ENCODE peak calls at places on chromosome 2, in five cellular contexts. One of them, this sample, is unnamed.

GRCh38 chr2:181456660-181457120 is 496 bp upstream of the ITGA4 start:
- DNase-seq in K562: no peak
- DNase-seq in HepG2: no peak
- DNase-seq in GM12878: peak
- DNase-seq in A673: peak
- DNase-seq in this sample: no peak

GRCh38 chr2:72081450-72081849 is 66.2 kb downstream of the CYP26B1 start:
- DNase-seq in A673: no peak
- DNase-seq in K562: no peak
- DNase-seq in HepG2: no peak
- DNase-seq in GM12878: no peak
- DNase-seq in this sample: no peak

GRCh38 chr2:139259422-139260051 is 479.3 kb upstream of the NXPH2 start:
- DNase-seq in A673: no peak
- DNase-seq in GM12878: no peak
- DNase-seq in HepG2: peak
- DNase-seq in K562: no peak
- DNase-seq in this sample: no peak

GRCh38 chr2:96150007-96150406 is 4.8 kb upstream of the DUSP2 start:
- DNase-seq in GM12878: no peak
- DNase-seq in HepG2: no peak
- DNase-seq in A673: no peak
- DNase-seq in K562: no peak
- DNase-seq in this sample: no peak

GRCh38 chr2:37635359-37636208 is 35.9 kb downstream of the CDC42EP3 start:
- DNase-seq in HepG2: no peak
- DNase-seq in GM12878: peak
- DNase-seq in K562: no peak
- DNase-seq in A673: no peak
- DNase-seq in this sample: no peak

GRCh38 chr2:128605931-128606330 is 287.3 kb upstream of the HS6ST1 start:
- DNase-seq in A673: no peak
- DNase-seq in HepG2: no peak
- DNase-seq in K562: no peak
- DNase-seq in GM12878: no peak
- DNase-seq in this sample: no peak

GRCh38 chr2:66839551-66840320 is 404.8 kb downstream of the MEIS1 start:
- DNase-seq in HepG2: no peak
- DNase-seq in K562: no peak
- DNase-seq in A673: no peak
- DNase-seq in GM12878: no peak
- DNase-seq in this sample: peak

GRCh38 chr2:202161106-202161836 is 77.1 kb downstream of the SUMO1 start:
- DNase-seq in K562: no peak
- DNase-seq in HepG2: no peak
- DNase-seq in GM12878: no peak
- DNase-seq in A673: no peak
- DNase-seq in this sample: no peak

GRCh38 chr2:203934006-203934632 is 2.4 kb upstream of the ICOS start:
- DNase-seq in GM12878: no peak
- DNase-seq in HepG2: no peak
- DNase-seq in K562: no peak
- DNase-seq in A673: no peak
- DNase-seq in this sample: no peak

GRCh38 chr2:238948765-238949641 is 101.1 kb downstream of the TWIST2 start:
- DNase-seq in K562: no peak
- DNase-seq in A673: no peak
- DNase-seq in GM12878: no peak
- DNase-seq in HepG2: no peak
- DNase-seq in this sample: no peak

GRCh38 chr2:86790134-86790827 is 432 bp downstream of the CD8A start:
- DNase-seq in A673: no peak
- DNase-seq in HepG2: no peak
- DNase-seq in GM12878: no peak
- DNase-seq in K562: no peak
- DNase-seq in this sample: no peak

GRCh38 chr2:177799531-177799930 is 273.0 kb downstream of the PDE11A start:
- DNase-seq in K562: peak
- DNase-seq in A673: peak
- DNase-seq in GM12878: no peak
- DNase-seq in HepG2: peak
- DNase-seq in this sample: no peak

GRCh38 chr2:9832586-9832985 is 10.7 kb upstream of the TAF1B start:
- DNase-seq in A673: no peak
- DNase-seq in GM12878: no peak
- DNase-seq in K562: no peak
- DNase-seq in HepG2: no peak
- DNase-seq in this sample: peak

GRCh38 chr2:173963817-173964564 is 1.2 kb downstream of the SP3 start:
- DNase-seq in A673: peak
- DNase-seq in HepG2: peak
- DNase-seq in GM12878: peak
- DNase-seq in K562: peak
- DNase-seq in this sample: peak

GRCh38 chr2:200452377-200452776 is 57.5 kb downstream of the KCTD18 start:
- DNase-seq in GM12878: no peak
- DNase-seq in A673: no peak
- DNase-seq in HepG2: no peak
- DNase-seq in K562: no peak
- DNase-seq in this sample: no peak

GRCh38 chr2:144322379-144322778 is 197.5 kb downstream of the ZEB2 start:
- DNase-seq in HepG2: no peak
- DNase-seq in K562: no peak
- DNase-seq in A673: no peak
- DNase-seq in GM12878: no peak
- DNase-seq in this sample: no peak

GRCh38 chr2:162582357-162582798 is 238.4 kb downstream of the GCA start:
- DNase-seq in GM12878: no peak
- DNase-seq in K562: no peak
- DNase-seq in A673: no peak
- DNase-seq in HepG2: peak
- DNase-seq in this sample: peak

GRCh38 chr2:226270279-226270678 is 529.3 kb downstream of the IRS1 start:
- DNase-seq in A673: no peak
- DNase-seq in GM12878: no peak
- DNase-seq in HepG2: no peak
- DNase-seq in K562: no peak
- DNase-seq in this sample: no peak

GRCh38 chr2:74632209-74632938 is 15.8 kb downstream of the M1AP start:
- DNase-seq in A673: peak
- DNase-seq in HepG2: no peak
- DNase-seq in K562: no peak
- DNase-seq in GM12878: no peak
- DNase-seq in this sample: no peak

GRCh38 chr2:226791056-226791486 is 8.5 kb downstream of the IRS1 start:
- DNase-seq in A673: peak
- DNase-seq in HepG2: no peak
- DNase-seq in GM12878: peak
- DNase-seq in K562: no peak
- DNase-seq in this sample: no peak

GRCh38 chr2:57373530-57373929 is 673.1 kb upstream of the VRK2 start:
- DNase-seq in A673: peak
- DNase-seq in HepG2: no peak
- DNase-seq in GM12878: no peak
- DNase-seq in K562: no peak
- DNase-seq in this sample: peak

GRCh38 chr2:101251844-101252407 is 760 bp upstream of the CNOT11 start:
- DNase-seq in K562: no peak
- DNase-seq in HepG2: peak
- DNase-seq in A673: peak
- DNase-seq in GM12878: no peak
- DNase-seq in this sample: peak

GRCh38 chr2:57954020-57954419 is 92.6 kb upstream of the VRK2 start:
- DNase-seq in GM12878: no peak
- DNase-seq in A673: no peak
- DNase-seq in K562: no peak
- DNase-seq in HepG2: no peak
- DNase-seq in this sample: no peak

GRCh38 chr2:117555965-117556364 is 258.5 kb upstream of the DDX18 start:
- DNase-seq in GM12878: no peak
- DNase-seq in A673: no peak
- DNase-seq in K562: no peak
- DNase-seq in HepG2: no peak
- DNase-seq in this sample: no peak

GRCh38 chr2:203685081-203685621 is 21.3 kb upstream of the CD28 start:
- DNase-seq in A673: no peak
- DNase-seq in K562: no peak
- DNase-seq in HepG2: no peak
- DNase-seq in GM12878: no peak
- DNase-seq in this sample: no peak

GRCh38 chr2:196601430-196602306 is 37.8 kb upstream of the CCDC150 start:
- DNase-seq in K562: peak
- DNase-seq in HepG2: no peak
- DNase-seq in GM12878: no peak
- DNase-seq in A673: no peak
- DNase-seq in this sample: peak

GRCh38 chr2:127416486-127417001 is 1.7 kb upstream of the PROC start:
- DNase-seq in K562: no peak
- DNase-seq in HepG2: no peak
- DNase-seq in A673: no peak
- DNase-seq in GM12878: no peak
- DNase-seq in this sample: no peak

GRCh38 chr2:160292225-160292624 is 92.2 kb upstream of the ITGB6 start:
- DNase-seq in A673: peak
- DNase-seq in K562: no peak
- DNase-seq in HepG2: peak
- DNase-seq in GM12878: no peak
- DNase-seq in this sample: no peak
- TF ChIP-seq CTCF in A673: peak
- TF ChIP-seq CTCF in K562: no peak
- TF ChIP-seq CTCF in HepG2: no peak
- TF ChIP-seq CTCF in GM12878: no peak
- TF ChIP-seq CTCF in this sample: no peak

GRCh38 chr2:225041871-225042799 is at the start of gene DOCK10:
- DNase-seq in HepG2: no peak
- DNase-seq in A673: peak
- DNase-seq in K562: no peak
- DNase-seq in GM12878: no peak
- DNase-seq in this sample: no peak
- TF ChIP-seq EZH2 in HepG2: no peak
- TF ChIP-seq EZH2 in A673: no peak
- TF ChIP-seq EZH2 in K562: no peak
- TF ChIP-seq EZH2 in GM12878: no peak
- TF ChIP-seq EZH2 in this sample: peak

GRCh38 chr2:188979730-188980123 is 5.6 kb downstream of the COL3A1 start:
- DNase-seq in A673: no peak
- DNase-seq in GM12878: no peak
- DNase-seq in K562: no peak
- DNase-seq in HepG2: no peak
- DNase-seq in this sample: no peak
- H3K4me3 ChIP-seq in A673: no peak
- H3K4me3 ChIP-seq in GM12878: no peak
- H3K4me3 ChIP-seq in K562: no peak
- H3K4me3 ChIP-seq in HepG2: no peak
- H3K4me3 ChIP-seq in this sample: no peak

GRCh38 chr2:191231995-191232394 is 13.2 kb upstream of the MYO1B start:
- DNase-seq in K562: no peak
- DNase-seq in A673: peak
- DNase-seq in GM12878: no peak
- DNase-seq in HepG2: no peak
- DNase-seq in this sample: no peak
- TF ChIP-seq CTCF in K562: no peak
- TF ChIP-seq CTCF in A673: peak
- TF ChIP-seq CTCF in GM12878: peak
- TF ChIP-seq CTCF in HepG2: peak
- TF ChIP-seq CTCF in this sample: peak

GRCh38 chr2:20650880-20651730 is at the start of gene HS1BP3:
- DNase-seq in HepG2: peak
- DNase-seq in A673: peak
- DNase-seq in GM12878: peak
- DNase-seq in K562: peak
- DNase-seq in this sample: peak

GRCh38 chr2:20652673-20653575 is 2.0 kb upstream of the HS1BP3 start:
- DNase-seq in A673: no peak
- DNase-seq in GM12878: no peak
- DNase-seq in K562: no peak
- DNase-seq in HepG2: no peak
- DNase-seq in this sample: no peak

GRCh38 chr2:20650412-20650879 is 452 bp downstream of the HS1BP3 start:
- DNase-seq in GM12878: no peak
- DNase-seq in K562: peak
- DNase-seq in HepG2: no peak
- DNase-seq in A673: peak
- DNase-seq in this sample: no peak

GRCh38 chr2:20652141-20652540 is 1.2 kb upstream of the HS1BP3 start:
- DNase-seq in K562: no peak
- DNase-seq in GM12878: no peak
- DNase-seq in HepG2: no peak
- DNase-seq in A673: no peak
- DNase-seq in this sample: no peak

GRCh38 chr2:20651731-20652099 is 817 bp upstream of the HS1BP3 start:
- DNase-seq in GM12878: no peak
- DNase-seq in K562: no peak
- DNase-seq in A673: no peak
- DNase-seq in HepG2: no peak
- DNase-seq in this sample: no peak
- TF ChIP-seq EZH2 in GM12878: no peak
- TF ChIP-seq EZH2 in K562: no peak
- TF ChIP-seq EZH2 in A673: no peak
- TF ChIP-seq EZH2 in HepG2: no peak
- TF ChIP-seq EZH2 in this sample: no peak

GRCh38 chr2:223560704-223561435 is 41.3 kb downstream of the SCG2 start:
- DNase-seq in HepG2: no peak
- DNase-seq in A673: peak
- DNase-seq in K562: no peak
- DNase-seq in GM12878: no peak
- DNase-seq in this sample: no peak
- H3K4me3 ChIP-seq in HepG2: no peak
- H3K4me3 ChIP-seq in A673: no peak
- H3K4me3 ChIP-seq in K562: no peak
- H3K4me3 ChIP-seq in GM12878: no peak
- H3K4me3 ChIP-seq in this sample: no peak

GRCh38 chr2:46914578-46915230 is 902 bp downstream of the MCFD2 start:
- DNase-seq in A673: no peak
- DNase-seq in K562: peak
- DNase-seq in HepG2: no peak
- DNase-seq in GM12878: no peak
- DNase-seq in this sample: no peak

GRCh38 chr2:46915811-46916630 is 415 bp upstream of the MCFD2 start:
- DNase-seq in HepG2: peak
- DNase-seq in A673: peak
- DNase-seq in K562: peak
- DNase-seq in GM12878: peak
- DNase-seq in this sample: peak

GRCh38 chr2:46917628-46918027 is 2.0 kb upstream of the MCFD2 start:
- DNase-seq in K562: no peak
- DNase-seq in A673: no peak
- DNase-seq in HepG2: no peak
- DNase-seq in GM12878: peak
- DNase-seq in this sample: no peak

GRCh38 chr2:46913471-46914381 is 1.9 kb downstream of the MCFD2 start:
- DNase-seq in HepG2: peak
- DNase-seq in A673: no peak
- DNase-seq in GM12878: no peak
- DNase-seq in K562: peak
- DNase-seq in this sample: peak

GRCh38 chr2:46915281-46915810 is at the start of gene MCFD2:
- DNase-seq in GM12878: no peak
- DNase-seq in K562: peak
- DNase-seq in HepG2: no peak
- DNase-seq in A673: no peak
- DNase-seq in this sample: no peak
- TF ChIP-seq CTCF in GM12878: no peak
- TF ChIP-seq CTCF in K562: no peak
- TF ChIP-seq CTCF in HepG2: no peak
- TF ChIP-seq CTCF in A673: no peak
- TF ChIP-seq CTCF in this sample: no peak

This sample was measured in PC-9.